ENCODE peak calls at places on chromosomes 11 and 22, in four cellular contexts. U is uterus; D is CD8-positive, alpha-beta T cell; Y is NB4. S is an unnamed sample.

GRCh38 chr11:2988996-2989395 is 3.1 kb downstream of the NAP1L4 start:
- DNase-seq in D (no peak), Y (no peak), U (no peak), S (no peak)

GRCh38 chr11:45843158-45843924 is 3.9 kb upstream of the CRY2 start:
- DNase-seq in U (peak), Y (peak), D (peak), S (peak)

GRCh38 chr11:18853086-18853720 is 61.6 kb upstream of the PTPN5 start:
- DNase-seq in U (no peak), D (no peak), Y (peak), S (no peak)

GRCh38 chr11:1935156-1936071 is 11.7 kb upstream of the MRPL23 start:
- DNase-seq in D (no peak), U (peak), Y (no peak), S (no peak)

GRCh38 chr11:117200813-117201515 is 1.8 kb downstream of the TAGLN start:
- DNase-seq in D (no peak), U (no peak), Y (no peak), S (no peak)

GRCh38 chr11:8543278-8543677 is 50.8 kb downstream of the STK33 start:
- DNase-seq in Y (no peak), U (no peak), D (no peak), S (no peak)

GRCh38 chr11:123159146-123159857 is 35.7 kb downstream of the CLMP start:
- DNase-seq in D (no peak), U (no peak), Y (no peak), S (no peak)

GRCh38 chr11:15453211-15453715 is 338.5 kb downstream of the INSC start:
- DNase-seq in D (no peak), Y (no peak), U (no peak), S (no peak)

GRCh38 chr11:107397357-107397756 is 60.3 kb downstream of the CWF19L2 start:
- DNase-seq in D (no peak), Y (no peak), U (no peak), S (no peak)

GRCh38 chr11:58829736-58830135 is 14.8 kb downstream of the GLYATL2 start:
- DNase-seq in Y (no peak), D (no peak), U (no peak), S (no peak)

GRCh38 chr11:134658481-134659080 is 246.5 kb upstream of the B3GAT1 start:
- DNase-seq in D (no peak), U (no peak), Y (no peak), S (peak)

GRCh38 chr22:44950806-44951509 is 58.8 kb downstream of the PHF21B start:
- DNase-seq in U (no peak), D (no peak), Y (no peak), S (no peak)

GRCh38 chr11:130527648-130528300 is 79.3 kb downstream of the ADAMTS15 start:
- DNase-seq in Y (peak), D (no peak), U (no peak), S (no peak)

GRCh38 chr11:69374110-69374981 is 80.4 kb downstream of the MYEOV start:
- DNase-seq in Y (no peak), D (no peak), U (peak), S (peak)

GRCh38 chr22:42452916-42453315 is 20.7 kb upstream of the NFAM1 start:
- DNase-seq in D (no peak), U (no peak), Y (no peak), S (no peak)

GRCh38 chr22:25403752-25404471 is 160.6 kb upstream of the GRK3 start:
- DNase-seq in D (no peak), Y (peak), U (no peak), S (no peak)

GRCh38 chr11:62104816-62105610 is 18.8 kb upstream of the INCENP start:
- DNase-seq in D (no peak), U (peak), Y (no peak), S (no peak)
- H3K4me3 ChIP-seq in D (peak), U (peak), Y (no peak), S (peak)

DNA sequence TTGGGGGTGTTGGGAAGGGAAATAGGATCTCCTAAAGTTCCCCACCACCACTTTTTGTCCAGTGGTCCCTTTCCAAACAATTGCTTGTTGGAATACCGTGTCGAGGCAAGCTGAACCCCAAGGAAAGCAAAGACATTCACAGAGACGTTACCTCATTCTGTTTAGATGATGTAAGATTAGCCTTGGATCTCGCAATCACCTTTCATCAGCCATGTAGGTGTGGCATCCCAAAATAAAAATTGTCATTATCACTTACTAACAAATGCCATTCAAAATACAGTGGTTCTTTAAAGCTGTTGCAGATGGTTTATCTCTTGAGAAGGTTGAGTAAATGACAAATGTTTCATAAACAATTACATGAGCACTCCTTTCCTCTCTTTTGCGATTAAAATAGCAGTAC is 86.5 kb upstream of the SLC25A18 start:
- DNase-seq in D (no peak), U (no peak), Y (peak), S (no peak)
- H3K4me3 ChIP-seq in D (no peak), U (no peak), Y (peak), S (no peak)

GRCh38 chr22:19846620-19847344 is 7.9 kb downstream of the GNB1L start:
- DNase-seq in Y (no peak), D (no peak), U (no peak), S (no peak)

GRCh38 chr22:19845369-19845722 is 9.3 kb downstream of the GNB1L start:
- DNase-seq in U (no peak), D (no peak), Y (peak), S (no peak)

GRCh38 chr22:19843857-19844422 is 10.7 kb downstream of the GNB1L start:
- DNase-seq in U (no peak), Y (no peak), D (no peak), S (no peak)

GRCh38 chr22:19843107-19843856 is 11.4 kb downstream of the GNB1L start:
- DNase-seq in D (no peak), Y (no peak), U (no peak), S (no peak)

GRCh38 chr22:19844423-19845368 is 10.0 kb downstream of the GNB1L start:
- DNase-seq in D (no peak), U (no peak), Y (peak), S (no peak)
- H3K4me3 ChIP-seq in D (peak), U (no peak), Y (no peak), S (no peak)

GRCh38 chr11:64320556-64320955 is 2.6 kb downstream of the PRDX5 start:
- DNase-seq in D (no peak), Y (no peak), U (no peak), S (no peak)
- H3K4me3 ChIP-seq in D (no peak), Y (no peak), U (no peak), S (no peak)